ENCODE peak calls at places on chromosomes 11 and 22, in four cellular contexts. M is tibial nerve, W is body of pancreas, L is IMR-90. F is an unnamed sample.

GRCh38 chr11:11605181-11605580 is 16.6 kb downstream of the GALNT18 start:
- DNase-seq in M (no peak), W (no peak), L (no peak), F (no peak)

GRCh38 chr11:47587733-47588326 is 1.4 kb downstream of the FAM180B start:
- DNase-seq in W (peak), L (no peak), M (peak), F (no peak)

GRCh38 chr11:118175031-118175531 is 1.4 kb downstream of the SCN2B start:
- DNase-seq in L (peak), W (no peak), M (no peak), F (no peak)

GRCh38 chr22:35480143-35480542 is 60.5 kb upstream of the RASD2 start:
- DNase-seq in L (peak), W (peak), M (no peak), F (no peak)

GRCh38 chr11:128553662-128554392 is 33.5 kb downstream of the ETS1 start:
- DNase-seq in W (no peak), L (peak), M (no peak), F (no peak)

GRCh38 chr11:109040303-109040702 is 375.4 kb downstream of the DDX10 start:
- DNase-seq in M (no peak), W (no peak), L (no peak), F (no peak)

GRCh38 chr11:11349870-11350325 is 3.2 kb downstream of the CSNK2A3 start:
- DNase-seq in L (peak), W (peak), M (no peak), F (peak)

GRCh38 chr11:21888814-21889213 is 304.1 kb upstream of the ANO5 start:
- DNase-seq in W (peak), L (no peak), M (no peak), F (no peak)

GRCh38 chr11:8838248-8838647 is 72.7 kb upstream of the AKIP1 start:
- DNase-seq in L (peak), M (no peak), W (no peak), F (peak)

GRCh38 chr11:37972691-37973090 is 1374.7 kb upstream of the RAG2 start:
- DNase-seq in M (no peak), W (no peak), L (no peak), F (no peak)

GRCh38 chr11:88231894-88232482 is 56.7 kb upstream of the RAB38 start:
- DNase-seq in L (peak), M (no peak), W (peak), F (peak)

GRCh38 chr11:57297221-57297620 is 27.5 kb downstream of the TNKS1BP1 start:
- DNase-seq in M (no peak), W (no peak), L (no peak), F (no peak)

GRCh38 chr11:12767022-12767421 is 92.8 kb downstream of the TEAD1 start:
- DNase-seq in W (no peak), L (no peak), M (no peak), F (no peak)

GRCh38 chr11:5196731-5197130 is 3.8 kb downstream of the OR51V1 start:
- DNase-seq in M (no peak), L (peak), W (no peak), F (no peak)

GRCh38 chr11:118353084-118353710 is 6.2 kb upstream of the UBE4A start:
- DNase-seq in W (no peak), M (no peak), L (peak), F (no peak)

GRCh38 chr11:95066721-95067041 is at the start of gene SRSF8:
- DNase-seq in L (no peak), M (no peak), W (no peak), F (no peak)

GRCh38 chr11:60130496-60130895 is 42.0 kb downstream of the MS4A2 start:
- DNase-seq in L (no peak), W (peak), M (no peak), F (peak)

GRCh38 chr11:122170815-122171475 is 54.9 kb upstream of the BLID start:
- DNase-seq in L (peak), W (no peak), M (no peak), F (peak)

GRCh38 chr11:27907534-27907933 is 200.4 kb downstream of the KIF18A start:
- DNase-seq in M (no peak), L (peak), W (no peak), F (no peak)

GRCh38 chr22:37896181-37896592 is 9.9 kb upstream of the MICALL1 start:
- DNase-seq in L (peak), W (peak), M (no peak), F (no peak)

GRCh38 chr11:27193434-27194225 is 153.0 kb downstream of the BBOX1 start:
- DNase-seq in M (no peak), W (no peak), L (no peak), F (no peak)

GRCh38 chr11:47442514-47442913 is 6.4 kb downstream of the RAPSN start:
- DNase-seq in L (no peak), M (no peak), W (no peak), F (no peak)

GRCh38 chr11:25612806-25613205 is 719.1 kb upstream of the ANO3 start:
- DNase-seq in L (no peak), M (no peak), W (no peak), F (no peak)

GRCh38 chr11:33976351-33977199 is 75.0 kb upstream of the CAPRIN1 start:
- DNase-seq in L (peak), M (no peak), W (no peak), F (no peak)

GRCh38 chr11:44609783-44610155 is 44.3 kb downstream of the CD82 start:
- DNase-seq in L (no peak), W (no peak), M (no peak), F (no peak)

GRCh38 chr11:75425422-75425821 is 7.6 kb downstream of the KLHL35 start:
- DNase-seq in M (no peak), L (no peak), W (no peak), F (no peak)

GRCh38 chr11:44817207-44817944 is 90.6 kb downstream of the TSPAN18 start:
- DNase-seq in L (peak), M (no peak), W (no peak), F (no peak)

GRCh38 chr11:44621140-44621681 is 55.7 kb downstream of the CD82 start:
- DNase-seq in L (peak), M (peak), W (peak), F (peak)

GRCh38 chr11:43735115-43735514 is 54.6 kb downstream of the HSD17B12 start:
- DNase-seq in W (no peak), M (no peak), L (no peak), F (no peak)

GRCh38 chr22:19955241-19956128 is 13.9 kb upstream of the TXNRD2 start:
- DNase-seq in M (no peak), L (no peak), W (no peak), F (no peak)

GRCh38 chr11:64011371-64011770 is 24.4 kb upstream of the FLRT1 start:
- DNase-seq in W (no peak), L (no peak), M (no peak), F (no peak)

GRCh38 chr11:12260731-12261521 is 116.4 kb upstream of the PARVA start:
- DNase-seq in L (no peak), W (no peak), M (no peak), F (no peak)

GRCh38 chr11:1288426-1289151 is 20.8 kb downstream of the TOLLIP start:
- DNase-seq in M (no peak), W (no peak), L (no peak), F (no peak)

GRCh38 chr11:88779551-88779950 is 286.2 kb downstream of the GRM5 start:
- DNase-seq in W (no peak), L (peak), M (no peak), F (peak)

GRCh38 chr11:66815646-66816045 is 27.6 kb upstream of the RCE1 start:
- DNase-seq in L (peak), W (no peak), M (no peak), F (no peak)

GRCh38 chr11:104823638-104824037 is 74.6 kb downstream of the CASP12 start:
- DNase-seq in L (no peak), W (no peak), M (no peak), F (no peak)

GRCh38 chr22:24744638-24745037 is 29.9 kb downstream of the PIWIL3 start:
- DNase-seq in W (no peak), M (no peak), L (no peak), F (no peak)

GRCh38 chr22:45897736-45898135 is 79.2 kb downstream of the WNT7B start:
- DNase-seq in M (no peak), L (no peak), W (no peak), F (no peak)

GRCh38 chr11:57424802-57425564 is 1.9 kb downstream of the SLC43A3 start:
- DNase-seq in L (peak), W (peak), M (peak), F (peak)

DNA sequence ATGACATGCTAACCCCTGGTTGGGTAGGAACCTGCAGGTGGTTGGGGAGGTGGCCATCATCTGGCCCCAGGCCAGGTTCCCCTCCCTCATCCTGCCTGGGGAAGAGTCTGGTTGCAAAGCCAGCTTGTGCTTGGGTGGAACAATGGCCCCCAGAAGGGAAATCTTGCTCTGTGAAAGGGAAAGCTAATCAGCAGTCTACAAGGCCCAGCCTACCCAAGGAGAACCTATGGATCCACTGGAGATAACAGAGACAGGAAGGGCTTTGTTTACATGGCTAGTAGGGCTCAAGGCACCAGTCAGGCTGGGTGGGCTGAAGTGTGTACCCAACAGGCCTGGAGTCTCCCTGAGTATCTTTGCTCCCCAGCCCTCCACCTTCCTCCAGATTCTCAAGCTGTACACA is 358.9 kb downstream of the BUD13 start:
- DNase-seq in W (no peak), L (no peak), M (no peak), F (no peak)
- H3K27ac ChIP-seq in W (no peak), L (no peak), M (no peak), F (no peak)

DNA sequence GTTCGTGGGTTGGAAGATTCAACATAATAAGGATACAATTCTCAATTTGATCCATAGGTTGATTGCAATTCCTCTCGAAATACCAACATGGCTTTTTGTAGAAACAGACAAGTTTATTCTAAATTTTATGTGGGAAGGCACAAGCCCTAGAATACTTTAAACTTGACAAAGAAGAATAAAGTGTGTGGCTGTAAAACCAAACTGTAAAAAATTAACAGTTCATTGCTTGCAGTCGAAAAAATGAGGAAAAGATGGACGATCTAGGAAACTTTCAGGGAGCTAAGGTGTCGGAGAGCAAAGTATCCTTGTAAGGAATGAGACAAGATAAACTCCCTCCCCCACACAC is 1.0 kb upstream of the GLB1L3 start:
- DNase-seq in L (no peak), M (no peak), W (no peak), F (no peak)
- H3K4me3 ChIP-seq in L (no peak), M (no peak), W (no peak), F (no peak)

DNA sequence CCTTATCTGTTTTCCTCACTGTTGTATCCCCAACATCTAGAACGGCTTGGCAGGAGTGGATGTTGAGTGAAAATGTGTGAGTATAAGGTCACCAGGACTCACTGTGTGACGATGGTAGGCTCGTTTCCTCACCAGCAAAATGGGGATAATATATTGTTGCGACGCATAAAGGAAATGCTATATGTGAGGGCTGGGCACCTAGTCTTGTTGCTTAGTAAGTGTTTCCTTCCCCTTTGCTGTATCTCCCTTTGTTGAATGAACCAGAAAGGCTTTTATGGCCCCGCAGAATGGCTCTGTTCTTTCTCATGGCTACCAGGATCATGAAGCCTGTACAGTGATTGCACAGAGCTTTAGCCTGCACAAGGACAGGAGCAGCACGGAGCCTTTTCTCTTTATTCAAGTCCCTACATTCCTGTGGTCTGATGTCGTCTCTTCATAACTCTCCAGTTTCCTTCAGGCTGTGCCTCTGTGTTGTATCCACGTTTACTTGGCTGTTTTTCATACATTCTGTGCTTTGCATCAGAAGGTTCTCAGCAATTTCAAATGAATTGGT is 5.4 kb downstream of the TNRC6B start:
- DNase-seq in M (no peak), W (peak), L (peak), F (peak)
- H3K27ac ChIP-seq in M (peak), W (peak), L (no peak), F (peak)

DNA sequence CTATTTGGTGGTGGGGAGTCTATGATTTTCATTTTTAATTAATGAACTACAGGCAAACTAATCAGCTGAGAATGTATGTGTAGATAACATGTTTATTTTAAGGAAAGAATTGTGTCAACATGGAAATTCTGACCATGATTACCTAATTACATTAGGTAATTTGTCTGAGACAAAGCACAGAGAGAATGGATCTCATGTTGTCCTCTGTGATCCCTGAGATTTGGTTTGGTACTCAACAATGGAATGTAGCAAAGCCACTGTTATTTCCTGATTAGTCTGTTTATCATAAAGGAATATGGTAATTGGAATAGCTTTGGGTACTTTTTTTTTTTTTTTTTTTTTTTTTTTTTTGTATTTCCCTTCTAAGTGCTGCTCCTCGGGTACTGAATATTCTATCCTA is 718.8 kb upstream of the ARHGAP42 start:
- DNase-seq in M (no peak), L (no peak), W (no peak), F (no peak)
- H3K4me3 ChIP-seq in M (no peak), L (no peak), W (no peak), F (no peak)

GRCh38 chr22:29032584-29032983 is 29.0 kb downstream of the C22orf31 start:
- DNase-seq in L (peak), M (no peak), W (peak), F (no peak)

GRCh38 chr22:29032014-29032475 is 29.6 kb downstream of the C22orf31 start:
- DNase-seq in W (no peak), M (no peak), L (no peak), F (no peak)

GRCh38 chr22:29030016-29030617 is 31.5 kb downstream of the C22orf31 start:
- DNase-seq in M (no peak), L (no peak), W (peak), F (no peak)

GRCh38 chr22:29030618-29031235 is 30.9 kb downstream of the C22orf31 start:
- DNase-seq in W (peak), M (peak), L (peak), F (peak)

DNA sequence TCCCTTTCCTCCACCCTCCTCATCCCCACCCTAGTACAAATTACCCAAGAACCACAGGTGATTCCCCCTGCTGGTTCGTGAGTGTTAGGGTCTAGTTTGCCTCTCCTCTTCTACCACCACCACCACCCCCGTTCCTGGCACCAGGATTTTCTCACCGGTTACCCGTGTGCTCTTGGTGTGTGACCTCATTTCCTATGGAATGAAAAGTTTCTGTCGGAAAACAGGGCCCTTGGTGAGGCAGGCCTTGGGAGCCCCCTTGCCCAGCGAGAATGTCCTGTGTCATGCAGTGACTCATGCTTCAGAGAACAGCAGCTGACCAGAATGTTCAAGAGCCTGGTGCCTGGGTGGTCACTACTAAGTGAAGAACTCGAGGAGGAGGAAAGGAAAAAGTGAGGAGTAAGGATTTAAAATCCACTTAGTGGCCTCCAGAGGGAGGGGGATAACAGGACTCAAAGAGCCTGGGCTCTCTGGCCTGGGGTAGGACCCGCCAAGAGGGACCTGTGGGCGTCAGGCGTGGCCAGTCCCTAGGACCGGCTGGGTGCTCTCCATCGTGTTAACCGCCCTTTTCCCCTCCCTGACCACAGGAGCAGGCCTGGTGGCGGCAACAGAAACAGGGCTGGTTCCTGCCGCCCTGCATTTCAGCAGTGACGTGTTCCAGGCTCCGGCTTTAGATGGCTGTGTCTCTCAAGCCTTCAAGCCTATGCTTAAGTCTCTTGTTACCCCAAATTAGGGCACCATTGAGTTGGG is 30.2 kb downstream of the C22orf31 start:
- DNase-seq in W (peak), M (peak), L (peak), F (peak)
- H3K27ac ChIP-seq in W (peak), M (peak), L (peak), F (peak)

DNA sequence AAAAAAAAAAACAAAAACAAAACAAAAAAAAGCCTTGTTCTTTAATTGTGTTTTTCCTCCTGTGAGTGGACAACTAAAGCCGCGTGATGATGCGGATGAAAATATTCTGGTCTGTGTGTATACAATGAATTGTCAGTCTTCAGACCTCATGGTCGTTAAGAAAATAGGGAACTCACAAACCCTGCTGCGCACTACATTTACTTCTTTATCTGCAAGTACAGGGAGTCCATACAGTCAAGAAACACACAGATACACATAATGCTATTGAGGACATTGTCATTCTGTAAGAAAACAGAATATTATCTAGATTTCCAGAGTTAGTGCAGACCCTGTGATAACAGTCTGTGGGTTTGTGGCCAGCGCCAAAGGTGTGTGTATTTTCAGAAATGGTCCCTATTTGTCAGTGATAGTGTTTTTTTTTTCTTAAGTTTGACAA is 17.3 kb upstream of the ADSL start:
- DNase-seq in W (no peak), M (no peak), L (no peak), F (no peak)
- H3K4me3 ChIP-seq in W (no peak), M (no peak), L (no peak), F (no peak)

GRCh38 chr11:123174196-123175183 is 20.6 kb downstream of the CLMP start:
- DNase-seq in L (peak), W (peak), M (peak), F (peak)

GRCh38 chr11:123170929-123171328 is 24.1 kb downstream of the CLMP start:
- DNase-seq in M (no peak), W (no peak), L (no peak), F (no peak)

GRCh38 chr11:123176785-123177184 is 18.3 kb downstream of the CLMP start:
- DNase-seq in W (no peak), L (no peak), M (no peak), F (no peak)

GRCh38 chr11:123173040-123173855 is 21.8 kb downstream of the CLMP start:
- DNase-seq in L (peak), W (peak), M (no peak), F (peak)

DNA sequence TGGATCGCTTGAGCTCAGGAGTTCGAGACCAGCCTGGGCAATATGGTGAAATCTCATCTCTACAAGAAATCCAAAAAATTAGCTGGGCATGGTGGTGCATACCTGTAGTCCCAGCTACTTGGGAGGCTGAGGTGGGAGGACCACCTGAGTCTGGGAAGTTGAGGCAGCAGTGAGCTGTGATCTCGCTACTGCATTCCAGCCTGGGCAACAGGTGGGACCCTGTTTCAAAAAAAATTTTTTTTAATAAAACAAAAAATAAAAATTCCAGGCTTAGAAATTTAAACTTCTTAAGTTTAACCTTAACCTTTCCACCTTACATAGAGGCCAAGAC is 21.2 kb downstream of the CLMP start:
- DNase-seq in L (no peak), M (no peak), W (no peak), F (no peak)
- H3K27ac ChIP-seq in L (peak), M (no peak), W (no peak), F (peak)